ENCODE peak calls at places on chromosomes 7 and 10, in ten cellular contexts. One of them, this sample, is unnamed.

GRCh38 chr7:87058739-87059524 is 522 bp downstream of the ELAPOR2 start:
- DNase-seq in transverse colon: peak; percentile 36
- DNase-seq in breast epithelium: peak; percentile 19
- DNase-seq in endothelial cell of umbilical vein: peak; percentile 28
- DNase-seq in GM12892: no peak
- DNase-seq in prostate gland: peak; percentile 13
- DNase-seq in sigmoid colon: peak; percentile 66
- DNase-seq in HepG2: no peak
- DNase-seq in suprapubic skin: no peak
- DNase-seq in H1: peak; percentile 10
- DNase-seq in this sample: peak; percentile 34

GRCh38 chr10:32000937-32001336 is 55.3 kb downstream of the KIF5B start:
- DNase-seq in transverse colon: no peak
- DNase-seq in breast epithelium: no peak
- DNase-seq in endothelial cell of umbilical vein: no peak
- DNase-seq in GM12892: no peak
- DNase-seq in prostate gland: no peak
- DNase-seq in sigmoid colon: no peak
- DNase-seq in HepG2: no peak
- DNase-seq in suprapubic skin: no peak
- DNase-seq in H1: no peak
- DNase-seq in this sample: no peak

GRCh38 chr7:96993453-96993865 is 11.9 kb upstream of the DLX6 start:
- DNase-seq in transverse colon: no peak
- DNase-seq in breast epithelium: no peak
- DNase-seq in endothelial cell of umbilical vein: no peak
- DNase-seq in GM12892: no peak
- DNase-seq in prostate gland: no peak
- DNase-seq in sigmoid colon: no peak
- DNase-seq in HepG2: no peak
- DNase-seq in suprapubic skin: no peak
- DNase-seq in H1: no peak
- DNase-seq in this sample: no peak

GRCh38 chr10:69854685-69855345 is 53.1 kb downstream of the COL13A1 start:
- DNase-seq in transverse colon: peak; percentile 30
- DNase-seq in breast epithelium: no peak
- DNase-seq in endothelial cell of umbilical vein: no peak
- DNase-seq in GM12892: no peak
- DNase-seq in prostate gland: no peak
- DNase-seq in sigmoid colon: no peak
- DNase-seq in HepG2: no peak
- DNase-seq in suprapubic skin: no peak
- DNase-seq in H1: no peak
- DNase-seq in this sample: peak; percentile 39

GRCh38 chr10:2831509-2831908 is 235.8 kb upstream of the PFKP start:
- DNase-seq in transverse colon: no peak
- DNase-seq in breast epithelium: no peak
- DNase-seq in endothelial cell of umbilical vein: no peak
- DNase-seq in GM12892: no peak
- DNase-seq in prostate gland: no peak
- DNase-seq in sigmoid colon: no peak
- DNase-seq in HepG2: no peak
- DNase-seq in suprapubic skin: no peak
- DNase-seq in H1: no peak
- DNase-seq in this sample: no peak

GRCh38 chr7:139681463-139681755 is 96.4 kb downstream of the HIPK2 start:
- DNase-seq in transverse colon: no peak
- DNase-seq in breast epithelium: no peak
- DNase-seq in endothelial cell of umbilical vein: no peak
- DNase-seq in GM12892: no peak
- DNase-seq in prostate gland: no peak
- DNase-seq in sigmoid colon: no peak
- DNase-seq in HepG2: no peak
- DNase-seq in suprapubic skin: no peak
- DNase-seq in H1: no peak
- DNase-seq in this sample: no peak

GRCh38 chr7:8035190-8035589 is 66.6 kb downstream of the GLCCI1 start:
- DNase-seq in transverse colon: no peak
- DNase-seq in breast epithelium: no peak
- DNase-seq in endothelial cell of umbilical vein: no peak
- DNase-seq in GM12892: no peak
- DNase-seq in prostate gland: no peak
- DNase-seq in sigmoid colon: no peak
- DNase-seq in HepG2: no peak
- DNase-seq in suprapubic skin: no peak
- DNase-seq in H1: no peak
- DNase-seq in this sample: no peak

GRCh38 chr7:40726559-40726958 is 591.8 kb downstream of the SUGCT start:
- DNase-seq in transverse colon: no peak
- DNase-seq in breast epithelium: no peak
- DNase-seq in endothelial cell of umbilical vein: no peak
- DNase-seq in GM12892: no peak
- DNase-seq in prostate gland: no peak
- DNase-seq in sigmoid colon: no peak
- DNase-seq in HepG2: no peak
- DNase-seq in suprapubic skin: no peak
- DNase-seq in H1: no peak
- DNase-seq in this sample: no peak

GRCh38 chr10:121624778-121625330 is 26.6 kb upstream of the FGFR2 start:
- DNase-seq in transverse colon: no peak
- DNase-seq in breast epithelium: peak; percentile 31
- DNase-seq in endothelial cell of umbilical vein: no peak
- DNase-seq in GM12892: no peak
- DNase-seq in prostate gland: peak; percentile 56
- DNase-seq in sigmoid colon: no peak
- DNase-seq in HepG2: no peak
- DNase-seq in suprapubic skin: no peak
- DNase-seq in H1: no peak
- DNase-seq in this sample: no peak

GRCh38 chr10:122525788-122526187 is 34.8 kb upstream of the DMBT1 start:
- DNase-seq in transverse colon: peak; percentile 60
- DNase-seq in breast epithelium: no peak
- DNase-seq in endothelial cell of umbilical vein: peak; percentile 42
- DNase-seq in GM12892: no peak
- DNase-seq in prostate gland: no peak
- DNase-seq in sigmoid colon: no peak
- DNase-seq in HepG2: peak; percentile 30
- DNase-seq in suprapubic skin: peak; percentile 65
- DNase-seq in H1: no peak
- DNase-seq in this sample: no peak

GRCh38 chr10:112366992-112367391 is 6.9 kb upstream of the ACSL5 start:
- DNase-seq in transverse colon: peak; percentile 3
- DNase-seq in breast epithelium: no peak
- DNase-seq in endothelial cell of umbilical vein: no peak
- DNase-seq in GM12892: no peak
- DNase-seq in prostate gland: no peak
- DNase-seq in sigmoid colon: no peak
- DNase-seq in HepG2: no peak
- DNase-seq in suprapubic skin: no peak
- DNase-seq in H1: no peak
- DNase-seq in this sample: no peak

GRCh38 chr10:80078448-80079311 is at the start of gene TMEM254:
- DNase-seq in transverse colon: peak; percentile 94
- DNase-seq in breast epithelium: peak; percentile 86
- DNase-seq in endothelial cell of umbilical vein: peak; percentile 88
- DNase-seq in GM12892: peak; percentile 83
- DNase-seq in prostate gland: peak; percentile 88
- DNase-seq in sigmoid colon: peak; percentile 96
- DNase-seq in HepG2: peak; percentile 82
- DNase-seq in suprapubic skin: peak; percentile 92
- DNase-seq in H1: peak; percentile 64
- DNase-seq in this sample: peak; percentile 92
- TF ChIP-seq POLR2A in transverse colon: peak; percentile 73
- TF ChIP-seq POLR2A in breast epithelium: no peak
- TF ChIP-seq POLR2A in endothelial cell of umbilical vein: no peak
- TF ChIP-seq POLR2A in GM12892: peak; percentile 79
- TF ChIP-seq POLR2A in prostate gland: no peak
- TF ChIP-seq POLR2A in sigmoid colon: peak; percentile 5
- TF ChIP-seq POLR2A in HepG2: peak; percentile 67
- TF ChIP-seq POLR2A in suprapubic skin: peak; percentile 8
- TF ChIP-seq POLR2A in H1: peak; percentile 50
- TF ChIP-seq POLR2A in this sample: no peak

DNA sequence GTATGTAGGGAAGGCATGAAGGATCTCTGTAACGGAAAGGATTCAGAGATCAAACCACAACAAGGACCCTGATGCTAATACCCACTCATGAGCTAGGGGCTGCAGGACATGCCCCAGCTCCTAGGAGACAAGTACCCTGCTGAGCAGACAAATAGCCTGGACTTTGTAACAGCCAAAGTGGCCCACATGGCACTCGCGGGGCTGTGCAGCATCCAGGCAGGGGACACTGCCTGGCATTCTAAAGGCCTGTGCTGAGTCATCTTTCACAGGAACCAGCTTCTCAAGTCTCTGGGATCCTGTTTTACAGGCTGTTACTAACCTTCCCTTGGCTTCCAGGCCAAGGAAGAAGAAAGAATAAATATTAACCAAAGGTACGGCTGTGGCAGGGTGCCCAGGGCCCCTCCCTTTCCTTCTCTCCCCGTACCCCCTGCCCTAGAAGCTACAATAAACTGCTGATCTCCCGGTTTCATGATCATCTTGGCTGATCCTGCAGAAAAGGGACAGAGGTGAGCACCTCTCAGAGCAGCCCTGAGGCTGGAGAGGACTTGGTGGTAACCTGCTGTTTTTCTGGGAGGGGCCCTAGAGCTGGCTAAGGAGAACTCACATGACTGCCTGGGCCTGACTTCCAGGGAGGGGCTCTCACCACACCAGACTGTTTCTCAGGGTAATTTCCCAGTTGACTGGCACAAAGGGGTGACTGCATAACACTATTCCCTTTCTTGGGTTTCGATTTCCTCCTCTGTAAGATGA is 4.2 kb upstream of the RPEL1 start:
- DNase-seq in transverse colon: peak; percentile 92
- DNase-seq in breast epithelium: peak; percentile 56
- DNase-seq in endothelial cell of umbilical vein: peak; percentile 52
- DNase-seq in GM12892: no peak
- DNase-seq in prostate gland: peak; percentile 91
- DNase-seq in sigmoid colon: no peak
- DNase-seq in HepG2: peak; percentile 50
- DNase-seq in suprapubic skin: no peak
- DNase-seq in H1: no peak
- DNase-seq in this sample: peak; percentile 89
- TF ChIP-seq POLR2AphosphoS5 in transverse colon: peak; percentile 70
- TF ChIP-seq POLR2AphosphoS5 in breast epithelium: peak; percentile 21
- TF ChIP-seq POLR2AphosphoS5 in endothelial cell of umbilical vein: no peak
- TF ChIP-seq POLR2AphosphoS5 in GM12892: no peak
- TF ChIP-seq POLR2AphosphoS5 in prostate gland: peak; percentile 94
- TF ChIP-seq POLR2AphosphoS5 in sigmoid colon: no peak
- TF ChIP-seq POLR2AphosphoS5 in HepG2: no peak
- TF ChIP-seq POLR2AphosphoS5 in suprapubic skin: no peak
- TF ChIP-seq POLR2AphosphoS5 in H1: no peak
- TF ChIP-seq POLR2AphosphoS5 in this sample: peak; percentile 82

GRCh38 chr7:1197997-1198632 is 34.6 kb upstream of the UNCX start:
- DNase-seq in transverse colon: no peak
- DNase-seq in breast epithelium: no peak
- DNase-seq in endothelial cell of umbilical vein: no peak
- DNase-seq in GM12892: no peak
- DNase-seq in prostate gland: no peak
- DNase-seq in sigmoid colon: no peak
- DNase-seq in HepG2: no peak
- DNase-seq in suprapubic skin: no peak
- DNase-seq in H1: no peak
- DNase-seq in this sample: no peak

GRCh38 chr7:1193593-1194424 is 33.8 kb upstream of the ZFAND2A start:
- DNase-seq in transverse colon: peak; percentile 41
- DNase-seq in breast epithelium: no peak
- DNase-seq in endothelial cell of umbilical vein: peak; percentile 58
- DNase-seq in GM12892: no peak
- DNase-seq in prostate gland: peak; percentile 46
- DNase-seq in sigmoid colon: no peak
- DNase-seq in HepG2: no peak
- DNase-seq in suprapubic skin: no peak
- DNase-seq in H1: no peak
- DNase-seq in this sample: peak; percentile 65

GRCh38 chr7:1200045-1200444 is 32.6 kb upstream of the UNCX start:
- DNase-seq in transverse colon: no peak
- DNase-seq in breast epithelium: no peak
- DNase-seq in endothelial cell of umbilical vein: no peak
- DNase-seq in GM12892: no peak
- DNase-seq in prostate gland: no peak
- DNase-seq in sigmoid colon: no peak
- DNase-seq in HepG2: no peak
- DNase-seq in suprapubic skin: no peak
- DNase-seq in H1: no peak
- DNase-seq in this sample: no peak

GRCh38 chr7:1192171-1192676 is 32.2 kb upstream of the ZFAND2A start:
- DNase-seq in transverse colon: no peak
- DNase-seq in breast epithelium: no peak
- DNase-seq in endothelial cell of umbilical vein: peak; percentile 87
- DNase-seq in GM12892: no peak
- DNase-seq in prostate gland: no peak
- DNase-seq in sigmoid colon: no peak
- DNase-seq in HepG2: no peak
- DNase-seq in suprapubic skin: no peak
- DNase-seq in H1: no peak
- DNase-seq in this sample: no peak

GRCh38 chr7:1196950-1197349 is 35.7 kb upstream of the UNCX start:
- DNase-seq in transverse colon: no peak
- DNase-seq in breast epithelium: no peak
- DNase-seq in endothelial cell of umbilical vein: no peak
- DNase-seq in GM12892: no peak
- DNase-seq in prostate gland: no peak
- DNase-seq in sigmoid colon: no peak
- DNase-seq in HepG2: no peak
- DNase-seq in suprapubic skin: no peak
- DNase-seq in H1: no peak
- DNase-seq in this sample: no peak
- TF ChIP-seq POLR2A in transverse colon: no peak
- TF ChIP-seq POLR2A in breast epithelium: no peak
- TF ChIP-seq POLR2A in endothelial cell of umbilical vein: no peak
- TF ChIP-seq POLR2A in GM12892: no peak
- TF ChIP-seq POLR2A in prostate gland: no peak
- TF ChIP-seq POLR2A in sigmoid colon: no peak
- TF ChIP-seq POLR2A in HepG2: no peak
- TF ChIP-seq POLR2A in suprapubic skin: no peak
- TF ChIP-seq POLR2A in H1: no peak
- TF ChIP-seq POLR2A in this sample: no peak

GRCh38 chr7:90686146-90686545 is 90.0 kb downstream of the CDK14 start:
- DNase-seq in transverse colon: no peak
- DNase-seq in breast epithelium: no peak
- DNase-seq in endothelial cell of umbilical vein: no peak
- DNase-seq in GM12892: no peak
- DNase-seq in prostate gland: no peak
- DNase-seq in sigmoid colon: no peak
- DNase-seq in HepG2: no peak
- DNase-seq in suprapubic skin: no peak
- DNase-seq in H1: no peak
- DNase-seq in this sample: no peak
- TF ChIP-seq POLR2AphosphoS5 in transverse colon: no peak
- TF ChIP-seq POLR2AphosphoS5 in breast epithelium: no peak
- TF ChIP-seq POLR2AphosphoS5 in endothelial cell of umbilical vein: no peak
- TF ChIP-seq POLR2AphosphoS5 in GM12892: no peak
- TF ChIP-seq POLR2AphosphoS5 in prostate gland: no peak
- TF ChIP-seq POLR2AphosphoS5 in sigmoid colon: no peak
- TF ChIP-seq POLR2AphosphoS5 in HepG2: no peak
- TF ChIP-seq POLR2AphosphoS5 in suprapubic skin: no peak
- TF ChIP-seq POLR2AphosphoS5 in H1: no peak
- TF ChIP-seq POLR2AphosphoS5 in this sample: no peak